ENCODE peak calls at places on chromosomes 13 and 19, in four cellular contexts. One of them, this sample, is unnamed.

GRCh38 chr13:99972190-99972731 is 694 bp upstream of the ZIC5 start:
- DNase-seq in cardiac muscle cell: no peak
- DNase-seq in kidney: no peak
- DNase-seq in AG04449: no peak
- DNase-seq in this sample: no peak

GRCh38 chr13:77521194-77521593 is 14.3 kb upstream of the SCEL start:
- DNase-seq in cardiac muscle cell: no peak
- DNase-seq in kidney: no peak
- DNase-seq in AG04449: no peak
- DNase-seq in this sample: no peak

GRCh38 chr13:52127378-52127777 is 1.5 kb downstream of the NEK5 start:
- DNase-seq in cardiac muscle cell: peak; percentile 55
- DNase-seq in kidney: no peak
- DNase-seq in AG04449: no peak
- DNase-seq in this sample: no peak

GRCh38 chr13:111291908-111292307 is 28.5 kb upstream of the TEX29 start:
- DNase-seq in cardiac muscle cell: no peak
- DNase-seq in kidney: no peak
- DNase-seq in AG04449: no peak
- DNase-seq in this sample: no peak

GRCh38 chr19:49832556-49832955 is 14.5 kb downstream of the MED25 start:
- DNase-seq in cardiac muscle cell: no peak
- DNase-seq in kidney: no peak
- DNase-seq in AG04449: no peak
- DNase-seq in this sample: no peak

GRCh38 chr13:44068169-44068568 is 188.5 kb downstream of the LACC1 start:
- DNase-seq in cardiac muscle cell: peak; percentile 56
- DNase-seq in kidney: no peak
- DNase-seq in AG04449: no peak
- DNase-seq in this sample: no peak

GRCh38 chr13:51816604-51817254 is 12.8 kb upstream of the DHRS12 start:
- DNase-seq in cardiac muscle cell: no peak
- DNase-seq in kidney: no peak
- DNase-seq in AG04449: no peak
- DNase-seq in this sample: no peak

GRCh38 chr13:72255908-72256307 is 388.9 kb upstream of the DACH1 start:
- DNase-seq in cardiac muscle cell: peak; percentile 2
- DNase-seq in kidney: no peak
- DNase-seq in AG04449: no peak
- DNase-seq in this sample: no peak

GRCh38 chr13:38350114-38350617 is 515 bp downstream of the UFM1 start:
- DNase-seq in cardiac muscle cell: peak; percentile 64
- DNase-seq in kidney: peak; percentile 89
- DNase-seq in AG04449: no peak
- DNase-seq in this sample: no peak

GRCh38 chr13:46126552-46127171 is 21.8 kb upstream of the CPB2 start:
- DNase-seq in cardiac muscle cell: peak; percentile 85
- DNase-seq in kidney: peak; percentile 80
- DNase-seq in AG04449: peak; percentile 23
- DNase-seq in this sample: peak; percentile 48

GRCh38 chr13:113746671-113747070 is 12.4 kb upstream of the TMEM255B start:
- DNase-seq in cardiac muscle cell: no peak
- DNase-seq in kidney: peak; percentile 16
- DNase-seq in AG04449: no peak
- DNase-seq in this sample: no peak

GRCh38 chr13:112067121-112067741 is at the start of gene SOX1:
- DNase-seq in cardiac muscle cell: peak; percentile 17
- DNase-seq in kidney: no peak
- DNase-seq in AG04449: no peak
- DNase-seq in this sample: peak; percentile 25

GRCh38 chr13:32330438-32330837 is 15.1 kb downstream of the BRCA2 start:
- DNase-seq in cardiac muscle cell: peak; percentile 86
- DNase-seq in kidney: no peak
- DNase-seq in AG04449: no peak
- DNase-seq in this sample: no peak

GRCh38 chr13:58097831-58098230 is 466.3 kb downstream of the PCDH17 start:
- DNase-seq in cardiac muscle cell: no peak
- DNase-seq in kidney: no peak
- DNase-seq in AG04449: no peak
- DNase-seq in this sample: no peak

GRCh38 chr13:85255978-85256377 is 543.2 kb downstream of the SLITRK6 start:
- DNase-seq in cardiac muscle cell: peak; percentile 20
- DNase-seq in kidney: no peak
- DNase-seq in AG04449: no peak
- DNase-seq in this sample: no peak

DNA sequence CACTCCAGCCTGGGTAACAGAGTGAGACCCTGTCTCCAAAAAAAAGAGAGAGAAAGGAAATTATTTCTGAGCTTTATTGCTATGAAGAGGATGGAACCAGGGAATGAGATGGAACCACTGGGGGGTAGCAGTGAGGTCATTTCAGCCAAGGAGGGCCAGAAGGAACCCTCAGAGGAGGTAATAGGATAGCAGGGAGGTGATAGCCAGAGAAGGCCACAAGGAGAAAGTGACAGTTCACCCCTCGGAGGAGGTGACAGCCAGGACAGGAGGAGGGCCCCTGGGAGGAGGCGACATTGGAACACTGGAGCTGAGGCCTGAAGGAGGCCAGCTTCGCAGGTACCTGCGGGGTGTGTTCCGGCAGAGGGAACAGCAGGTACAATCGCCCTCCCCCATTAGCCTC is 695 bp upstream of the PGPEP1 start:
- DNase-seq in cardiac muscle cell: no peak
- DNase-seq in kidney: no peak
- DNase-seq in AG04449: no peak
- DNase-seq in this sample: peak; percentile 40
- TF ChIP-seq CTCF in cardiac muscle cell: peak; percentile 30
- TF ChIP-seq CTCF in kidney: no peak
- TF ChIP-seq CTCF in AG04449: peak; percentile 34
- TF ChIP-seq CTCF in this sample: peak; percentile 42

GRCh38 chr13:39418424-39418823 is 184.6 kb downstream of the LHFPL6 start:
- DNase-seq in cardiac muscle cell: no peak
- DNase-seq in kidney: no peak
- DNase-seq in AG04449: no peak
- DNase-seq in this sample: no peak

GRCh38 chr13:39415403-39415802 is 187.6 kb downstream of the LHFPL6 start:
- DNase-seq in cardiac muscle cell: peak; percentile 77
- DNase-seq in kidney: no peak
- DNase-seq in AG04449: no peak
- DNase-seq in this sample: no peak

GRCh38 chr13:39417643-39418042 is 185.3 kb downstream of the LHFPL6 start:
- DNase-seq in cardiac muscle cell: peak; percentile 71
- DNase-seq in kidney: no peak
- DNase-seq in AG04449: peak; percentile 21
- DNase-seq in this sample: no peak

GRCh38 chr13:39419068-39419467 is 183.9 kb downstream of the LHFPL6 start:
- DNase-seq in cardiac muscle cell: no peak
- DNase-seq in kidney: no peak
- DNase-seq in AG04449: no peak
- DNase-seq in this sample: no peak

GRCh38 chr13:39417131-39417530 is 185.9 kb downstream of the LHFPL6 start:
- DNase-seq in cardiac muscle cell: peak; percentile 57
- DNase-seq in kidney: no peak
- DNase-seq in AG04449: no peak
- DNase-seq in this sample: no peak
- TF ChIP-seq CTCF in cardiac muscle cell: peak; percentile 42
- TF ChIP-seq CTCF in kidney: no peak
- TF ChIP-seq CTCF in AG04449: peak; percentile 33
- TF ChIP-seq CTCF in this sample: peak; percentile 4

DNA sequence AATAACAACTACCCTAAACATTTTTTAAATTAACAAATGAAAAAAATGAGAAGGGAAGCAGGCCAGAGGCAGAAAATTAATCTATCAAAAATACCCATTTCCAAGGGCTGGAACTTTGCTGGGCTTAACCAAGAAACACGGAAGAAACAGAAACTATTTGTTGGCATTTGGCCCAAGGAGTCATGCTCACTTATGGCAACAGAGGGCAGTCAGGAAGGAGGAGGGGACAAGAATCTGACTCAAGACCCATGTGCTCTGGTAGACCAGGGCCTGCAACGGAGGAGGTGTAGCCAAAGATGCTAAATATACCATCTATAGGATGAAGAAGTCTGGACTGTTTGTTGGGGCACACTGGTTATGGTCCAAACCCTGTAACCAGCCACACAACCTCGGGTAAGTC is 496.7 kb downstream of the COG6 start:
- DNase-seq in cardiac muscle cell: peak; percentile 89
- DNase-seq in kidney: no peak
- DNase-seq in AG04449: no peak
- DNase-seq in this sample: no peak
- TF ChIP-seq CTCF in cardiac muscle cell: peak; percentile 24
- TF ChIP-seq CTCF in kidney: no peak
- TF ChIP-seq CTCF in AG04449: no peak
- TF ChIP-seq CTCF in this sample: no peak

GRCh38 chr19:42116308-42117075 is 15.8 kb downstream of the POU2F2 start:
- DNase-seq in cardiac muscle cell: no peak
- DNase-seq in kidney: no peak
- DNase-seq in AG04449: no peak
- DNase-seq in this sample: no peak
- TF ChIP-seq CTCF in cardiac muscle cell: no peak
- TF ChIP-seq CTCF in kidney: no peak
- TF ChIP-seq CTCF in AG04449: no peak
- TF ChIP-seq CTCF in this sample: peak; percentile 45

This sample was measured in GM13977.